ENCODE peak calls at places on chromosome 12, in eight cellular contexts. Q is CD4-positive, alpha-beta T cell; L is IMR-90; G is tibial nerve; W is tibial artery; K is left ventricle myocardium inferior; U is cardiac muscle cell; V is ascending aorta. C is an unnamed sample. For H3K9me3, the result is how much of the 10 kb centered on the place peaks cover.

GRCh38 chr12:104976703-104977102 is 9.4 kb upstream of the NOPCHAP1 start:
- DNase-seq in K (no peak), V (no peak), G (no peak), W (no peak), Q (no peak), U (no peak), L (no peak), C (peak)

GRCh38 chr12:124177276-124177950 is 117.5 kb upstream of the RFLNA start:
- DNase-seq in U (no peak), G (no peak), L (no peak), W (no peak), K (no peak), Q (no peak), V (no peak), C (no peak)

GRCh38 chr12:49541911-49542505 is 3.2 kb downstream of the KCNH3 start:
- DNase-seq in W (peak), K (no peak), L (no peak), Q (no peak), U (no peak), G (no peak), V (peak), C (no peak)

GRCh38 chr12:108119126-108119973 is 9.7 kb upstream of the WSCD2 start:
- DNase-seq in L (no peak), U (no peak), W (no peak), Q (no peak), G (no peak), V (no peak), K (no peak), C (peak)

GRCh38 chr12:91687052-91688017 is 458.3 kb downstream of the BTG1 start:
- DNase-seq in K (no peak), W (no peak), G (no peak), U (no peak), Q (no peak), V (no peak), L (no peak), C (no peak)

GRCh38 chr12:123267991-123268843 is 3.4 kb downstream of the CDK2AP1 start:
- DNase-seq in Q (no peak), K (peak), U (no peak), L (no peak), V (no peak), G (no peak), W (no peak), C (no peak)

GRCh38 chr12:15268927-15269552 is 47.8 kb upstream of the RERG start:
- DNase-seq in W (no peak), V (peak), G (no peak), Q (no peak), L (peak), K (peak), U (peak), C (peak)

GRCh38 chr12:65699251-65699650 is 125.0 kb upstream of the HMGA2 start:
- DNase-seq in Q (no peak), V (no peak), K (no peak), W (no peak), U (no peak), G (no peak), L (peak), C (no peak)

GRCh38 chr12:113049976-113050742 is 6.4 kb upstream of the DTX1 start:
- DNase-seq in G (no peak), W (no peak), V (no peak), K (no peak), L (no peak), U (peak), Q (no peak), C (peak)

GRCh38 chr12:8034802-8035201 is 2.3 kb downstream of the FOXJ2 start:
- DNase-seq in Q (no peak), V (no peak), G (no peak), L (no peak), K (no peak), U (no peak), W (no peak), C (no peak)

GRCh38 chr12:95073698-95074520 is 491 bp upstream of the NR2C1 start:
- DNase-seq in W (no peak), U (no peak), Q (no peak), K (no peak), V (no peak), G (no peak), L (no peak), C (no peak)

GRCh38 chr12:97140355-97140754 is 233.3 kb downstream of the NEDD1 start:
- DNase-seq in U (no peak), K (no peak), W (no peak), V (no peak), L (no peak), Q (no peak), G (no peak), C (no peak)

GRCh38 chr12:121611306-121611705 is 15.0 kb upstream of the ORAI1 start:
- DNase-seq in G (no peak), L (no peak), W (no peak), Q (no peak), U (no peak), K (no peak), V (no peak), C (no peak)

GRCh38 chr12:113196996-113197395 is 11.5 kb downstream of the RITA1 start:
- DNase-seq in V (peak), G (peak), L (peak), U (peak), W (peak), Q (peak), K (peak), C (peak)

DNA sequence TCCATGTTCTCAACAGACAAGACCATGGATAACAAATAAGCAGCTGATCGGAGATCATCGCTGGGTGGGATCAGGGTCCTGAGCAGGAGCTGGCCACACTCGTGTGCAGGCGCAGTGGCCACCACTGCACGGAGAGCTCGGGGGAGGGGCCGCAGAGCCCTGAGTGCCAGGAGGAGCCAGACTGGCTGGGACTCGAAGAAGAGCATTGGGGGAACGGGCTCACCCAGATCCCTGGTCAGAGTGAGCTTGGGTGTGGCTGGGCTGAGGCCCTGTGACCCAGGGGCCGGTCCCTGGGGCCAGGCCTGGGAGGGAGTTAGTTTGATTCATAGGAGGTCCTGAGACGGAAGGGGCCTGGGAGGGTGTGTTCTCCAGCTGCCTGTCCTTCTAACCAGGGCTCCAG is 47.9 kb downstream of the FBRSL1 start:
- DNase-seq in K (no peak), Q (no peak), V (no peak), W (no peak), G (no peak), L (no peak), U (no peak), C (no peak)
- H3K9me3 ChIP-seq in K (under half), Q (under half), V (under half), W (under half), G (under half), L (under half), U (under half), C (under half)

DNA sequence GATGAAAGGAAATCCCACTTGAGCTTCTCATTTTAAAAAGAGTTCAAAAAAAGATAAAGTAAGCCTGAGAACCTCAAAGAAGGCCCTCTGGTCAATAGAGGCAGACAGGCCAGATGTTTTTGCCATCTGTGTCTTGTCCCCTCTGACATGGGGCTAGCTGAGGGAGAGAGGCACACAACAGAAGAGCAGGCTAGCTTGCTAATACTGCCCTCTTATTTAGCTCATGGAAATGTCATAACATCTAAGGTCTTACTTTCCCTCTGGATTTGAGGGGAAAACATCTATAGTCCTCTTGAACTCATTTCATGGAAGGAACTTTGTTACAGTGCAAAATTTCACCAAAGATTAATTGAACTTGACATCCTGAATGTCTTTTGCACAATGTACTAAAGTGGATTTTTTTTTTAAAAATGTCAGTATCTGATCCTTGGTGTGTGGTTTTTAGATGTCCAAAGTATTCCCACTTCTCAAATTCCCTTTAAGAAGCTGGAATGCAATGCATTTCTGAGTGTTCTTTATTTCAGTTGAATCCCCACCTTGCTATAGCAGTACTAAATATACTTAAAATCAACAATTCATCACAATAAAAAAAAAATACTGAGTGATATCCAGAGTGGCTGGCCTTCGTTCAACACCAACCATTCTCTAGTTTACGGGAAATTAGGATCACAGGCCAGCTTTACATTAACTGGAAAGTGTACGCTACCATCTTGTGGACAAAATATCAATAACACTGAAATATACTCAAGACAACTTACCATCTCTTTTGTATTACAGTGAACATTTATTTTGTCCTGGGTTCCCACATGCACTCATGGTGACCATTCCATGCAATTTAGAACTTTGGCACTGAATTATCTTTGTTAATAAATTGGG is 176.6 kb downstream of the PAH start:
- DNase-seq in V (no peak), Q (no peak), U (peak), W (no peak), G (no peak), L (peak), K (no peak), C (no peak)
- TF ChIP-seq CTCF in V (no peak), Q (no peak), U (peak), W (no peak), G (peak), L (peak), K (peak), C (peak)

GRCh38 chr12:52763036-52763659 is 14.0 kb downstream of the KRT76 start:
- DNase-seq in V (no peak), Q (no peak), W (no peak), G (no peak), U (no peak), L (no peak), K (no peak), C (no peak)
- H3K9me3 ChIP-seq in V (under half), Q (under half), W (under half), G (under half), U (under half), L (under half), K (under half), C (under half)

GRCh38 chr12:12508612-12509011 is 54.1 kb downstream of the DUSP16 start:
- DNase-seq in V (no peak), W (no peak), G (no peak), L (peak), U (no peak), Q (no peak), K (no peak), C (no peak)
- TF ChIP-seq CTCF in V (no peak), W (no peak), G (no peak), L (no peak), U (no peak), Q (no peak), K (no peak), C (no peak)

DNA sequence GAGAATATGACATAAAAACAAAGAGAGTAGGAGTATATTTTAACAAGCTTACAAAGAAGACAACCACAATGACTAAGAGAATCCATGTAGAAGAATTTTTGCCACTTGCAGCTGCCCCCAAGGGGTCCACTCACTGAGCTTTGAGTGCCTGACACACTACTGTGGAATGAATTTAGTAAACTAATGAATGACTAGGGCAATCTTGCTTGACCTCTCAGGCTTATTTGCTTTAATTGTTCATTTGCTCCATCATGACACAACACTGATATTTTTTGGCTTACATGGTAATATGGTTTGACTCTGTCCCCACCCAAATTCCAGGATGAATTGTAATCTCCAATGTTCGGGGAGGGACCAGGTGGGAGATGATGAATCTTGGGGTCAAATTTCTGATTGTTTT is 249.1 kb upstream of the FAR2 start:
- DNase-seq in K (no peak), L (peak), U (no peak), V (no peak), Q (no peak), G (no peak), W (no peak), C (no peak)
- H3K9me3 ChIP-seq in K (under half), L (under half), U (under half), V (under half), Q (under half), G (under half), W (under half), C (under half)

DNA sequence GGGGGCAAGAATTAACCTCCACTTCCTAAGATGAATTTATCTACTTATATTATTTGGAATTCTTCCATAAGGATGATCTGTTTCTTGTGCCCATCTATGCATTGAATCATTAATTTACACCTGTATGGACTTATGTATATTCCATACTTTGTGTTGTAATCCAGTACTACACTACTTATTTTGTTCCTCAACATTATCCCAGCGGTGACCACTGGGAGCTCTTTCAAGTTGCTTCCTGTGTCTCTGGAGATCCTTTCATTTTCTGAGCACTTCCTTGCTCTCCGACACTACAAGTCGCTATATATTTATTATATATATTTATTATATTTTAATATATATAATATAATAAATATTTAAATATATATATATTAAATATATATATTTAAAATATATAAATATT is 54.9 kb upstream of the SCN8A start:
- DNase-seq in L (peak), V (no peak), G (no peak), W (no peak), K (no peak), Q (no peak), U (no peak), C (no peak)
- TF ChIP-seq CTCF in L (peak), V (no peak), G (no peak), W (no peak), K (no peak), Q (no peak), U (no peak), C (no peak)

GRCh38 chr12:101111441-101111840 is 98.6 kb downstream of the SLC5A8 start:
- DNase-seq in U (no peak), Q (no peak), V (no peak), K (no peak), L (no peak), G (no peak), W (no peak), C (no peak)
- H3K9me3 ChIP-seq in U (under half), Q (under half), V (under half), K (under half), L (under half), G (under half), W (under half), C (under half)

GRCh38 chr12:85725991-85726390 is 110.2 kb downstream of the RASSF9 start:
- DNase-seq in V (no peak), K (no peak), G (no peak), Q (no peak), W (no peak), L (no peak), U (no peak), C (no peak)
- TF ChIP-seq CTCF in V (no peak), K (peak), G (no peak), Q (no peak), W (no peak), L (no peak), U (no peak), C (no peak)

GRCh38 chr12:126856958-126857357 is 1410.0 kb upstream of the TMEM132C start:
- DNase-seq in Q (no peak), G (no peak), K (no peak), U (no peak), W (no peak), V (no peak), L (no peak), C (no peak)

GRCh38 chr12:126860210-126860609 is 1406.8 kb upstream of the TMEM132C start:
- DNase-seq in W (no peak), L (no peak), U (no peak), G (no peak), K (no peak), Q (no peak), V (no peak), C (no peak)

GRCh38 chr12:126858586-126858985 is 1408.4 kb upstream of the TMEM132C start:
- DNase-seq in L (no peak), G (no peak), W (no peak), V (no peak), Q (no peak), U (no peak), K (no peak), C (no peak)

DNA sequence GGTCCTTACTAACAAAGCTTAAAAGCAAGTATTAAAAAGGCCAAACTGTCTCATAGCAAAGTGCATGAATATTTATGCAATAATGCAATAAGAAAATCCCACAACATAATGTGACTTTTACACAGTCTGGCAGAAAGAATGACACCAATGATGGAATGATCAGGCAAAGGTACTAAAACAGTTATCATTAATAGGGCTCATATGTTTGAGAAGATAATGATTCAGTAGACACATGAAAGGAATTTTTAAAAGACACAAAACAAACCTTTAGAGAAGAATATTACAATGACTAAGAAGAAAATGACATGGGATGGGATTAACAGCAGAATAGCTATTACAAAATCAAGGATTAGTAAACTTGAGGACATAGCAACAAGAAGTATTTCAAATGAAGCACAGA is 1411.2 kb upstream of the TMEM132C start:
- DNase-seq in G (no peak), W (no peak), V (no peak), L (no peak), U (no peak), Q (no peak), K (no peak), C (no peak)
- H3K9me3 ChIP-seq in G (under half), W (under half), V (under half), L (under half), U (under half), Q (under half), K (under half), C (under half)